ENCODE peak calls at places on chromosomes 16 and 17, in seven cellular contexts. R is cardiac septum, A is DMS 273 treated with DMSO at 0.1 percent for 48 hours, E is posterior cingulate gyrus, Q is DMS153, M is esophagus squamous epithelium, S is body of pancreas. G is an unnamed sample.

GRCh38 chr17:39923836-39924690 is 3.3 kb downstream of the ORMDL3 start:
- DNase-seq in R (no peak), A (no peak), E (no peak), Q (no peak), M (no peak), S (no peak), G (no peak)

GRCh38 chr17:63314766-63315165 is 131.3 kb downstream of the CYB561 start:
- DNase-seq in R (no peak), A (no peak), E (no peak), Q (no peak), M (no peak), S (no peak), G (no peak)

GRCh38 chr16:8739989-8740704 is 57.3 kb downstream of the TMEM186 start:
- DNase-seq in R (no peak), A (no peak), E (no peak), Q (no peak), M (no peak), S (peak; percentile 28), G (no peak)

GRCh38 chr17:59757043-59757824 is 49.8 kb downstream of the VMP1 start:
- DNase-seq in R (no peak), A (no peak), E (no peak), Q (no peak), M (no peak), S (no peak), G (no peak)

GRCh38 chr17:4480929-4481898 is 17.5 kb upstream of the SPNS2 start:
- DNase-seq in R (peak; percentile 71), A (no peak), E (no peak), Q (no peak), M (no peak), S (no peak), G (no peak)

GRCh38 chr16:66026211-66026610 is 340.3 kb upstream of the CDH5 start:
- DNase-seq in R (no peak), A (peak; percentile 0), E (no peak), Q (no peak), M (no peak), S (no peak), G (no peak)

GRCh38 chr17:82604532-82604931 is 43.7 kb downstream of the WDR45B start:
- DNase-seq in R (no peak), A (no peak), E (no peak), Q (no peak), M (no peak), S (no peak), G (no peak)

GRCh38 chr17:29039764-29040598 is 3.0 kb upstream of the PIPOX start:
- DNase-seq in R (no peak), A (no peak), E (no peak), Q (no peak), M (no peak), S (no peak), G (no peak)

GRCh38 chr17:73747221-73748002 is 103.2 kb upstream of the SDK2 start:
- DNase-seq in R (no peak), A (no peak), E (no peak), Q (peak; percentile 69), M (no peak), S (peak; percentile 63), G (no peak)

GRCh38 chr16:84166796-84167695 is 19.8 kb downstream of the TAF1C start:
- DNase-seq in R (peak; percentile 43), A (no peak), E (no peak), Q (no peak), M (no peak), S (no peak), G (no peak)

GRCh38 chr17:65131946-65132345 is 5.2 kb upstream of the RGS9 start:
- DNase-seq in R (no peak), A (no peak), E (no peak), Q (no peak), M (no peak), S (no peak), G (no peak)

GRCh38 chr16:48616571-48616970 is 6.6 kb upstream of the N4BP1 start:
- DNase-seq in R (no peak), A (no peak), E (no peak), Q (no peak), M (no peak), S (no peak), G (no peak)

GRCh38 chr17:74547736-74548135 is 1.8 kb upstream of the CD300C start:
- DNase-seq in R (no peak), A (no peak), E (no peak), Q (no peak), M (no peak), S (no peak), G (no peak)

GRCh38 chr17:80716986-80717385 is 172.3 kb downstream of the RPTOR start:
- DNase-seq in R (no peak), A (no peak), E (no peak), Q (no peak), M (no peak), S (no peak), G (no peak)

GRCh38 chr16:13343981-13344380 is 442.6 kb downstream of the SHISA9 start:
- DNase-seq in R (no peak), A (no peak), E (no peak), Q (no peak), M (no peak), S (no peak), G (no peak)